ENCODE peak calls at places on chromosomes 11 and 22, in five cellular contexts. J is CD8-positive, alpha-beta memory T cell; M is IMR-90; X is fibroblast of lung; H is uterus. F is an unnamed sample.
A peak's percentile ranks its signal among the peaks of the same experiment; 100 is the strongest.

GRCh38 chr11:27204527-27204926 is 158.5 kb downstream of the CCDC34 start:
- DNase-seq in J (no peak), M (no peak), X (no peak), H (no peak), F (no peak)

GRCh38 chr11:22558638-22559037 is 67.0 kb downstream of the FANCF start:
- DNase-seq in J (no peak), M (peak; percentile 1), X (peak; percentile 6), H (no peak), F (no peak)

GRCh38 chr11:117497206-117497951 is 169.7 kb downstream of the CEP164 start:
- DNase-seq in J (no peak), M (no peak), X (no peak), H (no peak), F (no peak)

GRCh38 chr22:42959472-42960145 is 55.3 kb downstream of the PACSIN2 start:
- DNase-seq in J (no peak), M (peak; percentile 88), X (peak; percentile 77), H (no peak), F (no peak)

GRCh38 chr22:45996241-45997076 is 19.5 kb upstream of the WNT7B start:
- DNase-seq in J (no peak), M (peak; percentile 42), X (no peak), H (peak; percentile 66), F (no peak)

GRCh38 chr11:39990413-39990812 is 1469.0 kb downstream of the LRRC4C start:
- DNase-seq in J (no peak), M (no peak), X (no peak), H (no peak), F (no peak)

GRCh38 chr11:71364806-71365205 is 83.4 kb downstream of the DHCR7 start:
- DNase-seq in J (no peak), M (no peak), X (no peak), H (no peak), F (no peak)

GRCh38 chr22:39349506-39349966 is 255 bp upstream of the SYNGR1 start:
- DNase-seq in J (no peak), M (no peak), X (no peak), H (peak; percentile 49), F (peak; percentile 22)

GRCh38 chr11:78039919-78040671 is 17.0 kb upstream of the KCTD14 start:
- DNase-seq in J (no peak), M (peak; percentile 85), X (peak; percentile 74), H (peak; percentile 73), F (no peak)

GRCh38 chr22:29710922-29711593 is 8.7 kb upstream of the CABP7 start:
- DNase-seq in J (no peak), M (no peak), X (no peak), H (no peak), F (no peak)

GRCh38 chr11:109123811-109124787 is 297.9 kb upstream of the C11orf87 start:
- DNase-seq in J (no peak), M (peak; percentile 4), X (no peak), H (no peak), F (no peak)

GRCh38 chr11:79026803-79027445 is 413.9 kb downstream of the TENM4 start:
- DNase-seq in J (no peak), M (peak; percentile 51), X (peak; percentile 38), H (no peak), F (no peak)

GRCh38 chr11:108115495-108116140 is 5.7 kb upstream of the ACAT1 start:
- DNase-seq in J (no peak), M (peak; percentile 89), X (peak; percentile 91), H (peak; percentile 96), F (no peak)

GRCh38 chr11:70252844-70253243 is 17.6 kb upstream of the PPFIA1 start:
- DNase-seq in J (no peak), M (no peak), X (no peak), H (no peak), F (no peak)

GRCh38 chr22:31192513-31192912 is 19.6 kb upstream of the LIMK2 start:
- DNase-seq in J (no peak), M (peak; percentile 77), X (peak; percentile 62), H (no peak), F (no peak)

GRCh38 chr22:17260291-17260690 is 41.1 kb upstream of the ADA2 start:
- DNase-seq in J (no peak), M (no peak), X (no peak), H (no peak), F (no peak)

GRCh38 chr11:19398772-19399542 is 158.2 kb upstream of the E2F8 start:
- DNase-seq in J (no peak), M (peak; percentile 94), X (peak; percentile 98), H (peak; percentile 33), F (no peak)

GRCh38 chr11:65323813-65324212 is 9.1 kb downstream of the CDC42EP2 start:
- DNase-seq in J (no peak), M (no peak), X (peak; percentile 37), H (no peak), F (no peak)

GRCh38 chr11:10116588-10116987 is 177.4 kb downstream of the SBF2 start:
- DNase-seq in J (no peak), M (no peak), X (no peak), H (no peak), F (no peak)

GRCh38 chr11:119100246-119100959 is 1.2 kb downstream of the DPAGT1 start:
- DNase-seq in J (no peak), M (peak; percentile 54), X (peak; percentile 60), H (no peak), F (no peak)

GRCh38 chr11:105177658-105178057 is 38.1 kb upstream of the CARD18 start:
- DNase-seq in J (no peak), M (peak; percentile 92), X (peak; percentile 86), H (no peak), F (no peak)

GRCh38 chr22:48658871-48659270 is 1168.8 kb downstream of the BRD1 start:
- DNase-seq in J (no peak), M (no peak), X (no peak), H (no peak), F (no peak)

GRCh38 chr22:48659393-48659792 is 1168.3 kb downstream of the BRD1 start:
- DNase-seq in J (no peak), M (no peak), X (no peak), H (no peak), F (no peak)

GRCh38 chr22:48661984-48662383 is 1165.7 kb downstream of the BRD1 start:
- DNase-seq in J (no peak), M (no peak), X (no peak), H (no peak), F (no peak)

GRCh38 chr22:48660795-48661740 is 1166.6 kb downstream of the BRD1 start:
- DNase-seq in J (no peak), M (no peak), X (no peak), H (no peak), F (no peak)

GRCh38 chr22:48660104-48660794 is 1167.4 kb downstream of the BRD1 start:
- DNase-seq in J (no peak), M (no peak), X (no peak), H (no peak), F (no peak)
- H3K9me3 ChIP-seq in J (no peaks in the 10 kb centered on the region), M (peaks cover 49% of the 10 kb centered on the region), X (no peaks in the 10 kb centered on the region), H (no peaks in the 10 kb centered on the region), F (no peaks in the 10 kb centered on the region)

GRCh38 chr11:20459865-20460264 is 72.3 kb downstream of the PRMT3 start:
- DNase-seq in J (no peak), M (no peak), X (no peak), H (no peak), F (no peak)
- H3K27me3 ChIP-seq in J (no peaks in the 10 kb centered on the region), M (no peaks in the 10 kb centered on the region), X (no peaks in the 10 kb centered on the region), H (no peaks in the 10 kb centered on the region), F (no peaks in the 10 kb centered on the region)

GRCh38 chr22:35959121-35959800 is 69.4 kb downstream of the RBFOX2 start:
- DNase-seq in J (no peak), M (no peak), X (no peak), H (no peak), F (no peak)
- H3K27ac ChIP-seq in J (no peak overlapping the region), M (no peak overlapping the region), X (no peak overlapping the region), H (peak overlapping the region; percentile 79), F (no peak overlapping the region)

GRCh38 chr22:48102581-48102980 is 1340.1 kb downstream of the TBC1D22A start:
- DNase-seq in J (no peak), M (no peak), X (no peak), H (no peak), F (no peak)

GRCh38 chr22:48101704-48102103 is 1339.3 kb downstream of the TBC1D22A start:
- DNase-seq in J (no peak), M (no peak), X (no peak), H (no peak), F (no peak)

GRCh38 chr22:48099251-48099650 is 1336.8 kb downstream of the TBC1D22A start:
- DNase-seq in J (no peak), M (no peak), X (no peak), H (peak; percentile 2), F (no peak)

GRCh38 chr22:48099671-48100070 is 1337.2 kb downstream of the TBC1D22A start:
- DNase-seq in J (no peak), M (no peak), X (no peak), H (peak; percentile 5), F (no peak)

GRCh38 chr22:48100685-48101417 is 1338.4 kb downstream of the TBC1D22A start:
- DNase-seq in J (no peak), M (no peak), X (no peak), H (no peak), F (peak; percentile 18)
- H3K9me3 ChIP-seq in J (no peaks in the 10 kb centered on the region), M (peaks cover 52% of the 10 kb centered on the region), X (no peaks in the 10 kb centered on the region), H (no peaks in the 10 kb centered on the region), F (no peaks in the 10 kb centered on the region)

DNA sequence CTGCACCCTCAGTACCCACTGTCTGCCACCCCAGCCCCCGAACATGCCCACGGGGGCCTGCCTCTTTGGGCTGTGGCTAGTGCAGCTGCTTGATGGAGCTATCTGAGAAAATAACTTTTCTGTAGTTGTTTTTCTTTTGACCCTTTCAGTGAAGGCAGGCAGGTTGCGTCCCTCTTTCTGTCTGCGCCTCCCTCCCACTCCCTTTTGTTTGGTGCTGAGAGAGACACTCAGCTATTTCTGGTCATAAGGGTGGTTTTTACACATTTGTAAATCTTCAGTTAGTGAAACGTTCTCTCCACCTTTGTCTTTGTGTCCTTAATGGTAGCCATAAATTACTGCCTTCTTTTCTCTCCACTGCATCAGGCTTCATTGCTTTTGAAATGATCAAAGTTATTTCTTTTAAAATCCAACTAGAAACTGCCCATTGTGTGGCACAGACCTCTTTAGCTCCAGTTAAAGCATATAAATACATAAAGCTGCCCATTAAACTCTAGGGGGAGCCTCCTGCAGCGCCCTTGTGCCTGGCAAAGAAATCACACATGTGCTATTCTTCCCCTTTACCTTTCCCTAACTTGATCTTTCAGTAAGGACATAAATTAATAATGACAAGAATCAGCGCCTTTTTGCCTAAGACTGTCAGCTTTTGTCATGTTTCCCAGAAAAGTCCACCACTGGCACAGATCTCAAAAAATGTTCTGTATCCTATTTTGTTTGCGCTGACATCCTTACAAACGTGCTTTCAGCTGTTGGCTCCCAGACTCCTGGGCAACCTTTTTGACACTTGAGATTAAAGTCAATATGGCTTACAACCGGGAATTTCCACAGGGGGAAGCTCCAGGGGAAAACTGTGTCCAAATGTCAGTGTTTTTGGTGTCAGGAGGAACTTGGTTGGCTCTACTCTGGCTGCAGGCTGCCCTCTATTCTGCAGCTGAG is 1.7 kb upstream of the SCUBE2 start:
- DNase-seq in J (no peak), M (no peak), X (peak; percentile 5), H (no peak), F (no peak)
- H3K27me3 ChIP-seq in J (peaks cover 16% of the 10 kb centered on the region), M (peaks cover 20% of the 10 kb centered on the region), X (peaks cover 3% of the 10 kb centered on the region), H (no peaks in the 10 kb centered on the region), F (no peaks in the 10 kb centered on the region)

F was measured in naive thymus-derived CD4-positive, alpha-beta T cell.